ENCODE peak calls at places on chromosomes 3 and 15, in four cellular contexts. J, O, W and B are unnamed samples.

GRCh38 chr3:127277591-127277990 is 10.3 kb downstream of the PRR20G start:
- DNase-seq in J (peak), O (no peak), W (no peak), B (no peak)

GRCh38 chr3:41198526-41198925 is 779 bp upstream of the CTNNB1 start:
- DNase-seq in J (peak), O (no peak), W (no peak), B (no peak)

GRCh38 chr3:47838503-47838902 is 35.6 kb downstream of the DHX30 start:
- DNase-seq in J (no peak), O (no peak), W (no peak), B (no peak)

GRCh38 chr15:74752486-74753395 is 4.1 kb downstream of the CYP1A2 start:
- DNase-seq in J (peak), O (no peak), W (peak), B (no peak)

GRCh38 chr15:70722266-70723123 is 40.9 kb downstream of the UACA start:
- DNase-seq in J (peak), O (no peak), W (peak), B (no peak)

GRCh38 chr3:144433006-144433405 is 461.4 kb downstream of the DIPK2A start:
- DNase-seq in J (no peak), O (no peak), W (no peak), B (no peak)

GRCh38 chr3:194494951-194495374 is 8.2 kb upstream of the ATP13A3 start:
- DNase-seq in J (peak), O (no peak), W (no peak), B (no peak)

GRCh38 chr3:61078016-61078415 is 173.2 kb downstream of the FHIT start:
- DNase-seq in J (no peak), O (no peak), W (no peak), B (no peak)

GRCh38 chr15:90062729-90063684 is 39.3 kb downstream of the IDH2 start:
- DNase-seq in J (no peak), O (no peak), W (no peak), B (no peak)

GRCh38 chr3:143576568-143577270 is 271.5 kb downstream of the SLC9A9 start:
- DNase-seq in J (no peak), O (no peak), W (no peak), B (no peak)

GRCh38 chr15:32763295-32763694 is 45.5 kb downstream of the GREM1 start:
- DNase-seq in J (no peak), O (no peak), W (no peak), B (no peak)

GRCh38 chr3:189947948-189948723 is 172.6 kb downstream of the P3H2 start:
- DNase-seq in J (peak), O (no peak), W (peak), B (no peak)

GRCh38 chr3:9930804-9931418 is 2.7 kb upstream of the CRELD1 start:
- DNase-seq in J (peak), O (no peak), W (no peak), B (no peak)

GRCh38 chr3:65758871-65759598 is 279.7 kb downstream of the MAGI1 start:
- DNase-seq in J (peak), O (no peak), W (peak), B (no peak)

GRCh38 chr3:120129041-120129440 is 34.8 kb upstream of the GSK3B start:
- DNase-seq in J (no peak), O (no peak), W (no peak), B (no peak)

GRCh38 chr3:105006164-105006563 is 360.5 kb upstream of the ALCAM start:
- DNase-seq in J (no peak), O (no peak), W (no peak), B (no peak)

GRCh38 chr3:38226273-38226672 is 39.3 kb upstream of the SLC22A13 start:
- DNase-seq in J (peak), O (no peak), W (peak), B (no peak)

GRCh38 chr15:62212746-62213145 is 47.7 kb upstream of the C2CD4B start:
- DNase-seq in J (no peak), O (no peak), W (no peak), B (no peak)

GRCh38 chr3:50126287-50127211 is 28.6 kb upstream of the SEMA3F start:
- DNase-seq in J (peak), O (no peak), W (peak), B (no peak)

GRCh38 chr3:43156812-43157455 is 51.1 kb upstream of the POMGNT2 start:
- DNase-seq in J (no peak), O (no peak), W (no peak), B (no peak)

GRCh38 chr15:41978534-41978933 is 6.2 kb upstream of the EHD4 start:
- DNase-seq in J (no peak), O (no peak), W (no peak), B (no peak)

GRCh38 chr3:55564709-55565108 is 77.6 kb upstream of the WNT5A start:
- DNase-seq in J (no peak), O (no peak), W (peak), B (no peak)

GRCh38 chr3:14363379-14363778 is 39.0 kb upstream of the SLC6A6 start:
- DNase-seq in J (no peak), O (no peak), W (no peak), B (no peak)

GRCh38 chr3:142448424-142448823 is 587 bp upstream of the XRN1 start:
- DNase-seq in J (no peak), O (no peak), W (peak), B (no peak)

GRCh38 chr3:171876651-171877272 is 33.6 kb downstream of the TMEM212 start:
- DNase-seq in J (peak), O (no peak), W (peak), B (no peak)

GRCh38 chr15:32790352-32790999 is 72.7 kb downstream of the GREM1 start:
- DNase-seq in J (peak), O (no peak), W (peak), B (no peak)

GRCh38 chr15:90388462-90389182 is 580 bp downstream of the IQGAP1 start:
- DNase-seq in J (peak), O (peak), W (peak), B (peak)

GRCh38 chr15:75446146-75446545 is 5.3 kb downstream of the SIN3A start:
- DNase-seq in J (no peak), O (no peak), W (no peak), B (no peak)

GRCh38 chr3:120689395-120689794 is 7.4 kb upstream of the HGD start:
- DNase-seq in J (no peak), O (no peak), W (no peak), B (no peak)

GRCh38 chr15:48577495-48577894 is 68.0 kb downstream of the FBN1 start:
- DNase-seq in J (no peak), O (no peak), W (no peak), B (no peak)

GRCh38 chr15:100968043-100968966 is 49.1 kb downstream of the LRRK1 start:
- DNase-seq in J (peak), O (no peak), W (peak), B (no peak)

GRCh38 chr3:128343287-128344045 is 123.2 kb downstream of the DNAJB8 start:
- DNase-seq in J (peak), O (no peak), W (peak), B (no peak)

GRCh38 chr3:160564949-160565441 is 376 bp downstream of the KPNA4 start:
- DNase-seq in J (peak), O (peak), W (peak), B (no peak)

GRCh38 chr3:54928056-54928770 is at the start of gene LRTM1:
- DNase-seq in J (no peak), O (no peak), W (no peak), B (no peak)

GRCh38 chr3:138371070-138371950 is 22.9 kb downstream of the MRAS start:
- DNase-seq in J (no peak), O (no peak), W (no peak), B (no peak)

GRCh38 chr3:64441861-64442260 is 216.6 kb upstream of the PRICKLE2 start:
- DNase-seq in J (no peak), O (no peak), W (peak), B (no peak)